ENCODE peak calls at places on chromosomes 2 and 18, in five cellular contexts. W is B cell, A is left lung, S is MCF 10A, L is ovary. Y is an unnamed sample.

GRCh38 chr2:226087051-226087450 is 687.5 kb downstream of the NYAP2 start:
- DNase-seq in L (no peak), S (no peak), A (no peak), W (no peak), Y (no peak)

GRCh38 chr2:60794271-60794863 is 38.3 kb downstream of the PAPOLG start:
- DNase-seq in W (peak; percentile 44), L (no peak), S (peak; percentile 27), A (no peak), Y (no peak)

GRCh38 chr2:16655457-16655837 is 10.2 kb downstream of the CYRIA start:
- DNase-seq in S (no peak), W (no peak), A (no peak), L (no peak), Y (no peak)

GRCh38 chr18:67219821-67220220 is 296.7 kb downstream of the DSEL start:
- DNase-seq in W (no peak), L (no peak), S (no peak), A (no peak), Y (no peak)

GRCh38 chr2:221334466-221334865 is 237.6 kb downstream of the EPHA4 start:
- DNase-seq in L (no peak), W (no peak), S (no peak), A (no peak), Y (no peak)

GRCh38 chr2:170313636-170314348 is 135.8 kb downstream of the MYO3B start:
- DNase-seq in W (no peak), A (no peak), L (no peak), S (peak; percentile 7), Y (no peak)

GRCh38 chr18:45109271-45109670 is 428.6 kb downstream of the SETBP1 start:
- DNase-seq in W (no peak), L (no peak), A (no peak), S (no peak), Y (no peak)

GRCh38 chr2:207422307-207422960 is 107.3 kb upstream of the CREB1 start:
- DNase-seq in S (no peak), A (no peak), W (no peak), L (no peak), Y (no peak)

GRCh38 chr2:126657636-126658315 is 1.8 kb downstream of the GYPC start:
- DNase-seq in L (peak; percentile 88), W (peak; percentile 58), S (peak; percentile 98), A (peak; percentile 87), Y (peak; percentile 93)

GRCh38 chr18:2050702-2051201 is 520.6 kb downstream of the METTL4 start:
- DNase-seq in A (no peak), W (no peak), S (peak; percentile 63), L (no peak), Y (no peak)

GRCh38 chr2:72118951-72119350 is 28.7 kb downstream of the CYP26B1 start:
- DNase-seq in W (no peak), L (no peak), A (no peak), S (no peak), Y (no peak)

GRCh38 chr2:70123051-70123828 is 36.0 kb downstream of the PCBP1 start:
- DNase-seq in A (peak; percentile 63), W (no peak), S (no peak), L (peak; percentile 65), Y (no peak)

GRCh38 chr2:158624961-158625360 is 168.2 kb downstream of the PKP4 start:
- DNase-seq in W (no peak), L (no peak), S (no peak), A (no peak), Y (no peak)

GRCh38 chr2:235206399-235206798 is 254.6 kb downstream of the SH3BP4 start:
- DNase-seq in A (no peak), S (no peak), L (no peak), W (no peak), Y (no peak)

GRCh38 chr2:241137276-241138190 is 11.7 kb downstream of the PASK start:
- DNase-seq in A (no peak), L (no peak), S (no peak), W (no peak), Y (no peak)

GRCh38 chr2:238908960-238909951 is 61.4 kb downstream of the TWIST2 start:
- DNase-seq in W (no peak), A (peak; percentile 27), S (no peak), L (peak; percentile 51), Y (no peak)

GRCh38 chr18:32688821-32689220 is 84.0 kb downstream of the KLHL14 start:
- DNase-seq in W (no peak), L (no peak), A (no peak), S (peak; percentile 42), Y (no peak)

GRCh38 chr18:59220784-59221765 is 1.1 kb downstream of the GRP start:
- DNase-seq in W (no peak), S (no peak), A (no peak), L (no peak), Y (no peak)

GRCh38 chr18:33914399-33914798 is 310.3 kb downstream of the NOL4 start:
- DNase-seq in W (no peak), L (no peak), S (peak; percentile 4), A (no peak), Y (no peak)

GRCh38 chr2:205868773-205869333 is 186.6 kb downstream of the NRP2 start:
- DNase-seq in L (no peak), S (peak; percentile 50), W (no peak), A (peak; percentile 60), Y (peak; percentile 77)

GRCh38 chr2:51960846-51961335 is 929.0 kb upstream of the NRXN1 start:
- DNase-seq in A (no peak), L (no peak), W (no peak), S (peak; percentile 7), Y (no peak)

GRCh38 chr18:79496978-79497637 is 101.4 kb downstream of the NFATC1 start:
- DNase-seq in S (no peak), W (peak; percentile 69), L (peak; percentile 31), A (peak; percentile 27), Y (peak; percentile 15)

GRCh38 chr18:9961031-9961430 is 47.2 kb downstream of the VAPA start:
- DNase-seq in S (no peak), L (no peak), A (no peak), W (no peak), Y (no peak)

GRCh38 chr18:74213429-74213828 is 65.1 kb downstream of the TIMM21 start:
- DNase-seq in S (no peak), L (no peak), W (no peak), A (no peak), Y (no peak)

GRCh38 chr2:111900859-111901258 is 2.5 kb downstream of the MERTK start:
- DNase-seq in L (peak; percentile 44), A (no peak), S (peak; percentile 53), W (no peak), Y (no peak)

GRCh38 chr2:65212115-65212514 is 15.5 kb upstream of the ACTR2 start:
- DNase-seq in A (no peak), L (no peak), W (no peak), S (no peak), Y (no peak)

GRCh38 chr18:34771958-34772357 is 61.9 kb downstream of the DTNA start:
- DNase-seq in W (no peak), L (no peak), A (no peak), S (no peak), Y (no peak)

GRCh38 chr18:6628189-6628588 is 101.3 kb upstream of the ARHGAP28 start:
- DNase-seq in A (peak; percentile 49), W (no peak), L (peak; percentile 36), S (no peak), Y (no peak)

GRCh38 chr2:42227491-42227890 is 58.3 kb downstream of the EML4 start:
- DNase-seq in S (no peak), A (no peak), L (no peak), W (no peak), Y (no peak)
- TF ChIP-seq CTCF in S (no peak), A (no peak), L (no peak), W (no peak), Y (no peak)

GRCh38 chr2:174078275-174078674 is 113.1 kb upstream of the SP3 start:
- DNase-seq in A (no peak), S (peak; percentile 9), W (no peak), L (no peak), Y (no peak)
- TF ChIP-seq CTCF in A (peak; percentile 22), S (peak; percentile 24), W (peak; percentile 65), L (no peak), Y (peak; percentile 59)

GRCh38 chr2:15544227-15544626 is 16.9 kb downstream of the NBAS start:
- DNase-seq in A (no peak), W (no peak), S (no peak), L (no peak), Y (no peak)

GRCh38 chr2:15543541-15543940 is 17.6 kb downstream of the NBAS start:
- DNase-seq in W (no peak), S (no peak), A (no peak), L (no peak), Y (no peak)

GRCh38 chr2:15548974-15549373 is 12.2 kb downstream of the NBAS start:
- DNase-seq in L (no peak), W (no peak), A (no peak), S (no peak), Y (no peak)

GRCh38 chr2:15547100-15547499 is 14.0 kb downstream of the NBAS start:
- DNase-seq in A (no peak), L (no peak), W (no peak), S (no peak), Y (no peak)

DNA sequence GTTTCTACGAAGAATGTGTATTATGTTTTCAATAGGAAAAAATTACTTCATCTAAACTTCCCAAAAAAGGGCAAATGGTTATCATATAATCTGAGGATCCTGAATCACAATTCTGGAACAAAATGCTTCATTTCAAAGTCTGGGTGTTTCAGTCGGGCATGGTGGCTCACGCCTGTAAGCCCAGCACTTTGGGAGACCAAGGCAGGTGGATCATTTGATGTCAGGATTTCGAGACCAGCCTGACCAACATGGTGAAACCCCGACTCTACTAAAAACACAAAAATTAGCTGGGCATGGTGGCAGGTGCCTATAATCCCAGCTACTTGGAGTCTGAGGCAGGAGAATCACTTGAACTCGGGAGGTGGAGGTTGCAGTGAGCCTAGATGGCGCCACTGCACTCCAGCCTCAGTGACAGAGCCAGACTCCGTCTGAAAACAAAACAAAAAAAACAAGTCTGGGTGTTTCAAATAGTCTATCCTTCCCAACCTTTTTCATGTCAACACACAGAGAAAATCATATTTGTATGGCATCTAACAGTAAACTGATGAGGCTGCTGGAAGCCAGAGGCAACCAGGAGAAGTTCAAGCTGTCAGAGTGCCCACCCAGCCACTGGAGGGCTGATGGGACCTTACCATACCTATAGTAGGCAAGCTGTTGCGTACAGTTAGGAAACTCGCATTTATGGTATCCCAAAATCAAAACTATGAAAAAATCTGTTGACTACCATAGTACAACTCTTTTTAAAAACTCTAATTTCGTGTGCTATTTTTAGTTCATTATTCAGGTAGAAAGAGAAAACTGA is 14.6 kb downstream of the NBAS start:
- DNase-seq in L (no peak), S (no peak), W (no peak), A (no peak), Y (no peak)
- TF ChIP-seq CTCF in L (no peak), S (no peak), W (no peak), A (no peak), Y (no peak)

DNA sequence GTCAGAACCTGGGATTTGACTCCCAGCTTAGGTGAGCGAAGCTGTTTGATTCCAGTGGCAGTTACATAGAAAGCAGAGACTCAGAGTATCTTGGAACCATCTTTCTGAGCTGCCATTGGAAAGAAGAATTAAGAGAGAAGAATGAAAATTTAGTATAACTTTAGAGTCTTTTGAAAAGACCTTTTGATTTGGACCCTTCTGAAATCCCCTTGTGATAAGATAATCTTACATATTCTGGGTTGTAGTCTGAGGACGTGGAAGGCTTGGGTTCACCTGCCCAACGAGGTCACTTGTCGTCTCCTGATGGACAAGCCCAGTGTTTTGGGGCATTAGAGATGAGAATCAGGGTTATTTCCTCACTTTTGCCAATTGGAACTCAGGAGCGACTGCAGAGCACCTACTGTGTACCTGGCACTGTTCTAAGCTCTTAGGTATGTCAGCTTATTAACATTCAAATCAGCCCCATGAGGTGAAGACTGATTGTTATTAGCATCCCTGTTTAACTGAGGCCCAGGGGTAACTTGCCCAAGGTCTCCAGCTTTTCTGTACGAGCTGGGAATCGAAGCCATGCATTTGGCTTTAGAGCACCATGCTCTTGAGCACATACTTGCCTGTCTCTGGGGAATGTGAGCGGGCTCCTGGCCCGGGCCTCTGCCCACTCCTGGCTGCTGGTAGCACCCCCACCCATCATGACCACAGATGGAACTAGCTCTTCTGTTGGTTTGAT is 2.9 kb downstream of the HK2 start:
- DNase-seq in L (no peak), A (no peak), S (no peak), W (no peak), Y (no peak)
- TF ChIP-seq CTCF in L (peak; percentile 46), A (peak; percentile 10), S (no peak), W (peak; percentile 70), Y (peak; percentile 57)

Y was measured in CD14-positive monocyte.